ENCODE peak calls at places on chromosomes 5 and 9, in five cellular contexts. One of them, this sample, is unnamed.

GRCh38 chr9:75457474-75458011 is 369.2 kb downstream of the OSTF1 start:
- DNase-seq in skeletal muscle cell: no peak
- DNase-seq in stimulated activated CD4-positive, alpha-beta T cell treated with anti-CD3 and anti-CD28 coated beads, Interleukin-12 subunit alpha, Interleukin-12 subunit beta, amount 100 ng/mL, for 4 hours: no peak
- DNase-seq in brain microvascular endothelial cell: no peak
- DNase-seq in KG1: no peak
- DNase-seq in this sample: no peak

GRCh38 chr5:27387535-27388073 is 349.2 kb upstream of the CDH9 start:
- DNase-seq in skeletal muscle cell: no peak
- DNase-seq in stimulated activated CD4-positive, alpha-beta T cell treated with anti-CD3 and anti-CD28 coated beads, Interleukin-12 subunit alpha, Interleukin-12 subunit beta, amount 100 ng/mL, for 4 hours: no peak
- DNase-seq in brain microvascular endothelial cell: no peak
- DNase-seq in KG1: no peak
- DNase-seq in this sample: no peak

GRCh38 chr5:16666861-16667481 is 50.2 kb upstream of the RETREG1 start:
- DNase-seq in skeletal muscle cell: no peak
- DNase-seq in stimulated activated CD4-positive, alpha-beta T cell treated with anti-CD3 and anti-CD28 coated beads, Interleukin-12 subunit alpha, Interleukin-12 subunit beta, amount 100 ng/mL, for 4 hours: peak; percentile 17
- DNase-seq in brain microvascular endothelial cell: no peak
- DNase-seq in KG1: no peak
- DNase-seq in this sample: no peak

GRCh38 chr5:140365941-140366340 is 5.9 kb downstream of the SLC4A9 start:
- DNase-seq in skeletal muscle cell: no peak
- DNase-seq in stimulated activated CD4-positive, alpha-beta T cell treated with anti-CD3 and anti-CD28 coated beads, Interleukin-12 subunit alpha, Interleukin-12 subunit beta, amount 100 ng/mL, for 4 hours: no peak
- DNase-seq in brain microvascular endothelial cell: no peak
- DNase-seq in KG1: no peak
- DNase-seq in this sample: no peak

GRCh38 chr9:127667127-127667844 is 39.5 kb upstream of the CFAP157 start:
- DNase-seq in skeletal muscle cell: no peak
- DNase-seq in stimulated activated CD4-positive, alpha-beta T cell treated with anti-CD3 and anti-CD28 coated beads, Interleukin-12 subunit alpha, Interleukin-12 subunit beta, amount 100 ng/mL, for 4 hours: no peak
- DNase-seq in brain microvascular endothelial cell: no peak
- DNase-seq in KG1: no peak
- DNase-seq in this sample: no peak

GRCh38 chr5:572398-573019 is 39.6 kb upstream of the CEP72 start:
- DNase-seq in skeletal muscle cell: no peak
- DNase-seq in stimulated activated CD4-positive, alpha-beta T cell treated with anti-CD3 and anti-CD28 coated beads, Interleukin-12 subunit alpha, Interleukin-12 subunit beta, amount 100 ng/mL, for 4 hours: no peak
- DNase-seq in brain microvascular endothelial cell: no peak
- DNase-seq in KG1: no peak
- DNase-seq in this sample: no peak

GRCh38 chr5:124059200-124059599 is 547.2 kb downstream of the CSNK1G3 start:
- DNase-seq in skeletal muscle cell: no peak
- DNase-seq in stimulated activated CD4-positive, alpha-beta T cell treated with anti-CD3 and anti-CD28 coated beads, Interleukin-12 subunit alpha, Interleukin-12 subunit beta, amount 100 ng/mL, for 4 hours: no peak
- DNase-seq in brain microvascular endothelial cell: no peak
- DNase-seq in KG1: no peak
- DNase-seq in this sample: no peak

GRCh38 chr5:157574456-157575095 is 999 bp downstream of the ADAM19 start:
- DNase-seq in skeletal muscle cell: no peak
- DNase-seq in stimulated activated CD4-positive, alpha-beta T cell treated with anti-CD3 and anti-CD28 coated beads, Interleukin-12 subunit alpha, Interleukin-12 subunit beta, amount 100 ng/mL, for 4 hours: peak; percentile 16
- DNase-seq in brain microvascular endothelial cell: no peak
- DNase-seq in KG1: no peak
- DNase-seq in this sample: peak; percentile 76

GRCh38 chr5:175657593-175658271 is at the start of gene HRH2:
- DNase-seq in skeletal muscle cell: no peak
- DNase-seq in stimulated activated CD4-positive, alpha-beta T cell treated with anti-CD3 and anti-CD28 coated beads, Interleukin-12 subunit alpha, Interleukin-12 subunit beta, amount 100 ng/mL, for 4 hours: peak; percentile 54
- DNase-seq in brain microvascular endothelial cell: peak; percentile 24
- DNase-seq in KG1: peak; percentile 32
- DNase-seq in this sample: peak; percentile 72

GRCh38 chr5:54761213-54761701 is 224.1 kb downstream of the ESM1 start:
- DNase-seq in skeletal muscle cell: peak; percentile 100
- DNase-seq in stimulated activated CD4-positive, alpha-beta T cell treated with anti-CD3 and anti-CD28 coated beads, Interleukin-12 subunit alpha, Interleukin-12 subunit beta, amount 100 ng/mL, for 4 hours: no peak
- DNase-seq in brain microvascular endothelial cell: peak; percentile 64
- DNase-seq in KG1: no peak
- DNase-seq in this sample: peak; percentile 90

GRCh38 chr5:78912085-78912771 is 72.9 kb downstream of the ARSB start:
- DNase-seq in skeletal muscle cell: no peak
- DNase-seq in stimulated activated CD4-positive, alpha-beta T cell treated with anti-CD3 and anti-CD28 coated beads, Interleukin-12 subunit alpha, Interleukin-12 subunit beta, amount 100 ng/mL, for 4 hours: no peak
- DNase-seq in brain microvascular endothelial cell: no peak
- DNase-seq in KG1: no peak
- DNase-seq in this sample: no peak

GRCh38 chr9:35814106-35814840 is 569 bp downstream of the HINT2 start:
- DNase-seq in skeletal muscle cell: no peak
- DNase-seq in stimulated activated CD4-positive, alpha-beta T cell treated with anti-CD3 and anti-CD28 coated beads, Interleukin-12 subunit alpha, Interleukin-12 subunit beta, amount 100 ng/mL, for 4 hours: no peak
- DNase-seq in brain microvascular endothelial cell: no peak
- DNase-seq in KG1: peak; percentile 35
- DNase-seq in this sample: peak; percentile 71

GRCh38 chr9:35756275-35756742 is 2.2 kb upstream of the MSMP start:
- DNase-seq in skeletal muscle cell: no peak
- DNase-seq in stimulated activated CD4-positive, alpha-beta T cell treated with anti-CD3 and anti-CD28 coated beads, Interleukin-12 subunit alpha, Interleukin-12 subunit beta, amount 100 ng/mL, for 4 hours: peak; percentile 81
- DNase-seq in brain microvascular endothelial cell: no peak
- DNase-seq in KG1: no peak
- DNase-seq in this sample: no peak

GRCh38 chr5:40429258-40430111 is 250.2 kb upstream of the PTGER4 start:
- DNase-seq in skeletal muscle cell: peak; percentile 63
- DNase-seq in stimulated activated CD4-positive, alpha-beta T cell treated with anti-CD3 and anti-CD28 coated beads, Interleukin-12 subunit alpha, Interleukin-12 subunit beta, amount 100 ng/mL, for 4 hours: no peak
- DNase-seq in brain microvascular endothelial cell: peak; percentile 21
- DNase-seq in KG1: no peak
- DNase-seq in this sample: no peak

GRCh38 chr9:19660019-19660418 is 128.8 kb downstream of the SLC24A2 start:
- DNase-seq in skeletal muscle cell: no peak
- DNase-seq in stimulated activated CD4-positive, alpha-beta T cell treated with anti-CD3 and anti-CD28 coated beads, Interleukin-12 subunit alpha, Interleukin-12 subunit beta, amount 100 ng/mL, for 4 hours: no peak
- DNase-seq in brain microvascular endothelial cell: no peak
- DNase-seq in KG1: no peak
- DNase-seq in this sample: no peak

GRCh38 chr9:89325733-89326132 is 7.4 kb downstream of the SECISBP2 start:
- DNase-seq in skeletal muscle cell: no peak
- DNase-seq in stimulated activated CD4-positive, alpha-beta T cell treated with anti-CD3 and anti-CD28 coated beads, Interleukin-12 subunit alpha, Interleukin-12 subunit beta, amount 100 ng/mL, for 4 hours: no peak
- DNase-seq in brain microvascular endothelial cell: no peak
- DNase-seq in KG1: no peak
- DNase-seq in this sample: no peak

GRCh38 chr5:77906806-77907205 is 130.7 kb upstream of the TBCA start:
- DNase-seq in skeletal muscle cell: peak; percentile 62
- DNase-seq in stimulated activated CD4-positive, alpha-beta T cell treated with anti-CD3 and anti-CD28 coated beads, Interleukin-12 subunit alpha, Interleukin-12 subunit beta, amount 100 ng/mL, for 4 hours: no peak
- DNase-seq in brain microvascular endothelial cell: no peak
- DNase-seq in KG1: no peak
- DNase-seq in this sample: no peak

GRCh38 chr5:143376911-143377838 is 26.3 kb downstream of the NR3C1 start:
- DNase-seq in skeletal muscle cell: no peak
- DNase-seq in stimulated activated CD4-positive, alpha-beta T cell treated with anti-CD3 and anti-CD28 coated beads, Interleukin-12 subunit alpha, Interleukin-12 subunit beta, amount 100 ng/mL, for 4 hours: no peak
- DNase-seq in brain microvascular endothelial cell: peak; percentile 40
- DNase-seq in KG1: no peak
- DNase-seq in this sample: no peak

GRCh38 chr9:21096901-21097255 is 19.1 kb upstream of the IFNB1 start:
- DNase-seq in skeletal muscle cell: no peak
- DNase-seq in stimulated activated CD4-positive, alpha-beta T cell treated with anti-CD3 and anti-CD28 coated beads, Interleukin-12 subunit alpha, Interleukin-12 subunit beta, amount 100 ng/mL, for 4 hours: no peak
- DNase-seq in brain microvascular endothelial cell: no peak
- DNase-seq in KG1: no peak
- DNase-seq in this sample: no peak

GRCh38 chr9:71487046-71487445 is 281.3 kb downstream of the CEMIP2 start:
- DNase-seq in skeletal muscle cell: no peak
- DNase-seq in stimulated activated CD4-positive, alpha-beta T cell treated with anti-CD3 and anti-CD28 coated beads, Interleukin-12 subunit alpha, Interleukin-12 subunit beta, amount 100 ng/mL, for 4 hours: no peak
- DNase-seq in brain microvascular endothelial cell: no peak
- DNase-seq in KG1: no peak
- DNase-seq in this sample: no peak